ENCODE peak calls at places on chromosomes 6 and 20, in five cellular contexts. One of them, this sample, is unnamed.

GRCh38 chr6:44100088-44100550 is 27.1 kb downstream of the MRPL14 start:
- DNase-seq in right atrium auricular region: no peak
- DNase-seq in body of pancreas: peak
- DNase-seq in tibial artery: no peak
- DNase-seq in tibial nerve: no peak
- DNase-seq in this sample: no peak

GRCh38 chr6:151275566-151275965 is 35.8 kb downstream of the AKAP12 start:
- DNase-seq in right atrium auricular region: no peak
- DNase-seq in tibial nerve: no peak
- DNase-seq in tibial artery: no peak
- DNase-seq in body of pancreas: no peak
- DNase-seq in this sample: no peak

GRCh38 chr6:146890644-146891434 is 292.1 kb downstream of the ADGB start:
- DNase-seq in body of pancreas: no peak
- DNase-seq in right atrium auricular region: no peak
- DNase-seq in tibial artery: no peak
- DNase-seq in tibial nerve: no peak
- DNase-seq in this sample: no peak

GRCh38 chr6:143110572-143110971 is 49.9 kb downstream of the AIG1 start:
- DNase-seq in tibial artery: no peak
- DNase-seq in right atrium auricular region: no peak
- DNase-seq in body of pancreas: no peak
- DNase-seq in tibial nerve: no peak
- DNase-seq in this sample: no peak

GRCh38 chr6:139497344-139497961 is 123.0 kb upstream of the CITED2 start:
- DNase-seq in body of pancreas: peak
- DNase-seq in tibial nerve: no peak
- DNase-seq in tibial artery: no peak
- DNase-seq in right atrium auricular region: no peak
- DNase-seq in this sample: no peak

GRCh38 chr6:154319231-154319858 is 37.3 kb downstream of the IPCEF1 start:
- DNase-seq in tibial nerve: no peak
- DNase-seq in tibial artery: no peak
- DNase-seq in body of pancreas: no peak
- DNase-seq in right atrium auricular region: no peak
- DNase-seq in this sample: no peak

GRCh38 chr6:152265651-152266050 is 371.5 kb downstream of the SYNE1 start:
- DNase-seq in tibial artery: no peak
- DNase-seq in tibial nerve: no peak
- DNase-seq in body of pancreas: no peak
- DNase-seq in right atrium auricular region: no peak
- DNase-seq in this sample: no peak

GRCh38 chr20:48523191-48523757 is 304.5 kb downstream of the PREX1 start:
- DNase-seq in tibial nerve: peak
- DNase-seq in tibial artery: no peak
- DNase-seq in body of pancreas: peak
- DNase-seq in right atrium auricular region: no peak
- DNase-seq in this sample: peak

GRCh38 chr6:165486183-165487137 is 176.6 kb downstream of the PDE10A start:
- DNase-seq in right atrium auricular region: no peak
- DNase-seq in tibial nerve: no peak
- DNase-seq in body of pancreas: peak
- DNase-seq in tibial artery: no peak
- DNase-seq in this sample: no peak

GRCh38 chr6:3489961-3490621 is 33.2 kb upstream of the SLC22A23 start:
- DNase-seq in right atrium auricular region: no peak
- DNase-seq in tibial artery: no peak
- DNase-seq in body of pancreas: no peak
- DNase-seq in tibial nerve: no peak
- DNase-seq in this sample: no peak

GRCh38 chr6:142489722-142490610 is 188.2 kb downstream of the ADGRG6 start:
- DNase-seq in tibial artery: no peak
- DNase-seq in right atrium auricular region: no peak
- DNase-seq in body of pancreas: no peak
- DNase-seq in tibial nerve: no peak
- DNase-seq in this sample: no peak

GRCh38 chr6:143506620-143507019 is 4.9 kb downstream of the FUCA2 start:
- DNase-seq in right atrium auricular region: no peak
- DNase-seq in tibial nerve: no peak
- DNase-seq in body of pancreas: no peak
- DNase-seq in tibial artery: no peak
- DNase-seq in this sample: no peak

GRCh38 chr6:27867941-27868705 is 44.1 kb downstream of the OR2B2 start:
- DNase-seq in body of pancreas: no peak
- DNase-seq in tibial artery: no peak
- DNase-seq in right atrium auricular region: no peak
- DNase-seq in tibial nerve: no peak
- DNase-seq in this sample: no peak

GRCh38 chr20:36275441-36276189 is 30.5 kb upstream of the DLGAP4 start:
- DNase-seq in tibial artery: peak
- DNase-seq in tibial nerve: no peak
- DNase-seq in body of pancreas: no peak
- DNase-seq in right atrium auricular region: no peak
- DNase-seq in this sample: no peak

GRCh38 chr6:26519359-26519758 is 18.8 kb upstream of the HMGN4 start:
- DNase-seq in body of pancreas: no peak
- DNase-seq in tibial artery: no peak
- DNase-seq in right atrium auricular region: no peak
- DNase-seq in tibial nerve: no peak
- DNase-seq in this sample: no peak

GRCh38 chr6:26520088-26520839 is 17.9 kb upstream of the HMGN4 start:
- DNase-seq in tibial nerve: no peak
- DNase-seq in tibial artery: peak
- DNase-seq in right atrium auricular region: peak
- DNase-seq in body of pancreas: no peak
- DNase-seq in this sample: no peak

GRCh38 chr6:26520840-26521484 is 17.2 kb upstream of the HMGN4 start:
- DNase-seq in right atrium auricular region: peak
- DNase-seq in tibial nerve: peak
- DNase-seq in tibial artery: peak
- DNase-seq in body of pancreas: peak
- DNase-seq in this sample: peak

GRCh38 chr6:26524722-26525360 is 13.3 kb upstream of the HMGN4 start:
- DNase-seq in tibial artery: no peak
- DNase-seq in body of pancreas: no peak
- DNase-seq in right atrium auricular region: no peak
- DNase-seq in tibial nerve: no peak
- DNase-seq in this sample: no peak

GRCh38 chr6:26521485-26522391 is 16.4 kb upstream of the HMGN4 start:
- DNase-seq in body of pancreas: peak
- DNase-seq in right atrium auricular region: peak
- DNase-seq in tibial nerve: peak
- DNase-seq in tibial artery: peak
- DNase-seq in this sample: peak
- TF ChIP-seq CTCF in body of pancreas: peak
- TF ChIP-seq CTCF in right atrium auricular region: peak
- TF ChIP-seq CTCF in tibial nerve: no peak
- TF ChIP-seq CTCF in tibial artery: peak
- TF ChIP-seq CTCF in this sample: peak

DNA sequence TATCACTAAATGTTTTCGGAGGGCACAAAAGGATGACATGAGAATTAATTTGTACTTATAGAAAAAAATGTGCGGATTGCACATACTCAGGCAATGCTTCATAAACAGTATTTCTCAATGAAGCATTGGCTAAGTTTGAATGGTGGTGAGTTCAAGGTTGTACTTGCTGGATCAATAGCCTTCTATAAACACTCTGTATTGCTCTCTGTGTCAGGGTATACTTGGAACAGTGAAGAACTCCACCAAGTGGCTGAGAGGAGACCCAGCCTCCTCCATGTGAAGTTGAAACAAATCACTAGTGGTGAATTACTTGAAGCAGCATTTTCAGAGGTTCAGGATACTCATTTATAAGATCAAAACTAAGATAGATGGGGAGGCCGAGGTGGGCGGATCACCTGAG is 360.6 kb downstream of the RIMS1 start:
- DNase-seq in tibial nerve: no peak
- DNase-seq in tibial artery: no peak
- DNase-seq in right atrium auricular region: no peak
- DNase-seq in body of pancreas: peak
- DNase-seq in this sample: no peak
- TF ChIP-seq CTCF in tibial nerve: no peak
- TF ChIP-seq CTCF in tibial artery: no peak
- TF ChIP-seq CTCF in right atrium auricular region: no peak
- TF ChIP-seq CTCF in body of pancreas: no peak
- TF ChIP-seq CTCF in this sample: no peak

GRCh38 chr6:38146658-38147027 is 327.1 kb downstream of the ZFAND3 start:
- DNase-seq in tibial artery: no peak
- DNase-seq in tibial nerve: no peak
- DNase-seq in body of pancreas: no peak
- DNase-seq in right atrium auricular region: no peak
- DNase-seq in this sample: no peak

GRCh38 chr6:38146021-38146657 is 326.6 kb downstream of the ZFAND3 start:
- DNase-seq in right atrium auricular region: no peak
- DNase-seq in tibial artery: no peak
- DNase-seq in tibial nerve: no peak
- DNase-seq in body of pancreas: no peak
- DNase-seq in this sample: no peak

GRCh38 chr6:38143191-38144154 is 323.9 kb downstream of the ZFAND3 start:
- DNase-seq in body of pancreas: no peak
- DNase-seq in tibial nerve: no peak
- DNase-seq in right atrium auricular region: no peak
- DNase-seq in tibial artery: no peak
- DNase-seq in this sample: no peak

GRCh38 chr6:38142178-38142902 is 322.8 kb downstream of the ZFAND3 start:
- DNase-seq in body of pancreas: no peak
- DNase-seq in tibial artery: no peak
- DNase-seq in tibial nerve: no peak
- DNase-seq in right atrium auricular region: no peak
- DNase-seq in this sample: no peak

GRCh38 chr6:38144365-38144764 is 324.8 kb downstream of the ZFAND3 start:
- DNase-seq in tibial nerve: no peak
- DNase-seq in body of pancreas: no peak
- DNase-seq in right atrium auricular region: no peak
- DNase-seq in tibial artery: no peak
- DNase-seq in this sample: no peak
- TF ChIP-seq CTCF in tibial nerve: no peak
- TF ChIP-seq CTCF in body of pancreas: no peak
- TF ChIP-seq CTCF in right atrium auricular region: no peak
- TF ChIP-seq CTCF in tibial artery: no peak
- TF ChIP-seq CTCF in this sample: no peak

GRCh38 chr6:133854167-133854632 is 34.7 kb upstream of the TCF21 start:
- DNase-seq in body of pancreas: no peak
- DNase-seq in tibial nerve: no peak
- DNase-seq in tibial artery: no peak
- DNase-seq in right atrium auricular region: no peak
- DNase-seq in this sample: no peak
- TF ChIP-seq CTCF in body of pancreas: no peak
- TF ChIP-seq CTCF in tibial nerve: no peak
- TF ChIP-seq CTCF in tibial artery: no peak
- TF ChIP-seq CTCF in right atrium auricular region: no peak
- TF ChIP-seq CTCF in this sample: no peak

DNA sequence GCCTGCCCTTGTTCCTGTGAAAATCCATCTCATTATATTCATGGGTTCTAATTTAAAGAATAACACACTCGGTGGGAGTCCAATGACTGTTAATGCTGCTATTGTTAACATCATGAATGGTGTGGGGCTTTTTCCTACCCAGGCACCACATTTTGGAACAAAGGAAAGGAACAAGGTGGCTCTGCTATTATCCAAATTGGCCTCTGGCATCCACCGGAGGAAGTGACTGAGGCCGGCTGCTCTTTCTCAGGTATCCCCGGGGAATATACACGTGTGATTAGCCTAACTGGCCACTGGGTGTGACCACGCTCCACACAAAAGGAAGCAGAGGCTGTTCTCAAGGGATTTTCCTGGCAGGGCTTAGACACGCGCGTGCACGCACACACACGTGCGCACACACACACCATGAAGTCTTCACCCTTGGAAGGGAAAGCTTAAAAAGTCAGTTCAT is 601.2 kb upstream of the ARID1B start:
- DNase-seq in body of pancreas: peak
- DNase-seq in tibial artery: no peak
- DNase-seq in tibial nerve: no peak
- DNase-seq in right atrium auricular region: no peak
- DNase-seq in this sample: no peak
- TF ChIP-seq CTCF in body of pancreas: no peak
- TF ChIP-seq CTCF in tibial artery: no peak
- TF ChIP-seq CTCF in tibial nerve: no peak
- TF ChIP-seq CTCF in right atrium auricular region: peak
- TF ChIP-seq CTCF in this sample: no peak

DNA sequence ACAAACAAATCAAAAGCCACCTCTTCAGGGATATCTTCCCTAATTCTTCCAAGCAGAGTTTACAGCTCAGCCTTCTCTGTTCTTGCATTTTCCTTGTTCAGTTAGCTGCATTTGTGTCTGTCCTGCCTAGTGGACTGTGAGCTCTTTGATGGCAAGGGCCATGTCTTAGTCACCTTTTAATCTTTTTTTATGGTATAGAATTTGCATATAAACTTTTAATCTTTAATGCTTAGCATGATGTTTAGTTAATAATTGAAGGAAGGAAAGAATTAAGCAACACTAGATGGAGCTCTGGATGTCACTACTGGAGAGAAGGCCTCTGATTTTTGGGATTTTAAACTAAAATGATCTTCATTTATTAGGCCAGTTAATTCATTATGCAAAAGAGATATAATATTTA is 12.1 kb downstream of the PPP2R5D start:
- DNase-seq in right atrium auricular region: no peak
- DNase-seq in tibial nerve: no peak
- DNase-seq in body of pancreas: no peak
- DNase-seq in tibial artery: no peak
- DNase-seq in this sample: no peak
- TF ChIP-seq CTCF in right atrium auricular region: no peak
- TF ChIP-seq CTCF in tibial nerve: no peak
- TF ChIP-seq CTCF in body of pancreas: no peak
- TF ChIP-seq CTCF in tibial artery: no peak
- TF ChIP-seq CTCF in this sample: no peak

This sample was measured in GM20000.